ENCODE peak calls at places on chromosomes 7 and 10, in six cellular contexts. I, W, Q, D, V and Z are unnamed samples.

GRCh38 chr7:5598769-5599371 is 175.2 kb upstream of the TNRC18 start:
- DNase-seq in I (no peak), W (no peak), Q (no peak), D (no peak), V (no peak), Z (no peak)

GRCh38 chr10:63491558-63492316 is 26.0 kb upstream of the JMJD1C start:
- DNase-seq in I (no peak), W (peak), Q (no peak), D (no peak), V (peak), Z (peak)

GRCh38 chr7:95605275-95605674 is 9.0 kb upstream of the PDK4 start:
- DNase-seq in I (no peak), W (no peak), Q (peak), D (peak), V (no peak), Z (peak)

GRCh38 chr10:104333037-104333727 is 5.1 kb downstream of the ITPRIP start:
- DNase-seq in I (peak), W (no peak), Q (no peak), D (no peak), V (no peak), Z (peak)

GRCh38 chr7:30796105-30796869 is 25.1 kb downstream of the MINDY4 start:
- DNase-seq in I (no peak), W (peak), Q (no peak), D (no peak), V (no peak), Z (no peak)

GRCh38 chr7:100483101-100483727 is 513 bp upstream of the NYAP1 start:
- DNase-seq in I (peak), W (peak), Q (peak), D (peak), V (no peak), Z (peak)

GRCh38 chr10:121860810-121861209 is 67.0 kb downstream of the ATE1 start:
- DNase-seq in I (no peak), W (no peak), Q (no peak), D (no peak), V (no peak), Z (no peak)

GRCh38 chr7:20407585-20408466 is 77.1 kb downstream of the ITGB8 start:
- DNase-seq in I (no peak), W (peak), Q (peak), D (peak), V (peak), Z (peak)

GRCh38 chr10:57689898-57690297 is 577.8 kb downstream of the IPMK start:
- DNase-seq in I (no peak), W (no peak), Q (no peak), D (no peak), V (no peak), Z (no peak)